ENCODE peak calls at places on chromosomes 12 and 14, in ten cellular contexts. T, C, I, D, P, F, M, A, Z and G are unnamed samples.

GRCh38 chr12:9406564-9407424 is 198.6 kb upstream of the PZP start:
- DNase-seq in M (no peak), C (no peak), Z (no peak), P (no peak), F (no peak), A (no peak), D (no peak), I (no peak), T (no peak), G (no peak)

GRCh38 chr14:74018029-74018703 is 922 bp downstream of the ENTPD5 start:
- DNase-seq in D (no peak), T (no peak), I (peak), A (no peak), M (peak), F (peak), P (peak), C (no peak), Z (no peak), G (no peak)

GRCh38 chr12:118237908-118238307 is 102.0 kb downstream of the PEBP1 start:
- DNase-seq in T (no peak), D (no peak), C (no peak), A (no peak), M (peak), I (peak), F (peak), P (no peak), Z (no peak), G (no peak)

GRCh38 chr14:44283836-44284235 is 223.2 kb downstream of the FSCB start:
- DNase-seq in A (no peak), F (no peak), I (no peak), C (no peak), Z (no peak), D (no peak), T (no peak), P (no peak), M (no peak), G (no peak)

GRCh38 chr12:108633534-108634224 is at the start of gene SELPLG:
- DNase-seq in C (no peak), T (peak), Z (peak), F (no peak), A (no peak), D (peak), M (no peak), I (no peak), P (no peak), G (peak)

GRCh38 chr14:99023371-99023770 is 248.6 kb downstream of the BCL11B start:
- DNase-seq in Z (no peak), D (no peak), A (no peak), F (no peak), T (no peak), C (no peak), M (no peak), P (no peak), I (no peak), G (no peak)

GRCh38 chr12:128116537-128116936 is 150.4 kb upstream of the TMEM132C start:
- DNase-seq in A (no peak), Z (no peak), I (no peak), M (no peak), T (no peak), D (no peak), P (no peak), F (no peak), C (no peak), G (no peak)

GRCh38 chr12:106682594-106683234 is 91.8 kb upstream of the RIC8B start:
- DNase-seq in A (no peak), F (peak), I (no peak), D (no peak), Z (no peak), T (no peak), M (no peak), P (no peak), C (no peak), G (no peak)

GRCh38 chr14:52919971-52920370 is 30.9 kb downstream of the FERMT2 start:
- DNase-seq in P (peak), D (no peak), I (no peak), F (no peak), A (no peak), M (peak), C (no peak), Z (no peak), T (no peak), G (no peak)

GRCh38 chr12:50197297-50197727 is 30.1 kb upstream of the CERS5 start:
- DNase-seq in Z (no peak), D (no peak), P (no peak), F (no peak), I (no peak), C (no peak), M (no peak), A (no peak), T (no peak), G (no peak)

GRCh38 chr12:121295123-121295745 is 1.3 kb downstream of the CAMKK2 start:
- DNase-seq in T (no peak), M (no peak), D (no peak), P (no peak), C (no peak), A (no peak), F (no peak), Z (peak), I (no peak), G (no peak)

GRCh38 chr12:53963005-53963404 is 8.3 kb downstream of the HOXC12 start:
- DNase-seq in Z (no peak), T (no peak), C (no peak), P (no peak), M (no peak), F (no peak), D (no peak), I (no peak), A (no peak), G (no peak)

GRCh38 chr14:29140059-29140458 is 373.5 kb downstream of the FOXG1 start:
- DNase-seq in D (no peak), M (no peak), Z (no peak), I (no peak), A (no peak), T (no peak), P (no peak), F (no peak), C (no peak), G (no peak)

GRCh38 chr14:58104808-58105207 is 47.2 kb downstream of the ARMH4 start:
- DNase-seq in P (peak), A (no peak), M (peak), Z (no peak), D (no peak), I (peak), T (no peak), F (peak), C (no peak), G (no peak)

GRCh38 chr12:46549527-46550265 is 177.1 kb upstream of the SLC38A2 start:
- DNase-seq in A (no peak), P (peak), Z (no peak), F (peak), I (no peak), C (no peak), D (no peak), M (peak), T (no peak), G (no peak)

GRCh38 chr14:72243309-72243708 is 311.1 kb downstream of the RGS6 start:
- DNase-seq in P (no peak), I (no peak), M (no peak), Z (no peak), A (no peak), T (no peak), D (no peak), C (no peak), F (no peak), G (no peak)

GRCh38 chr14:105853089-105853906 is 326.9 kb downstream of the TMEM121 start:
- DNase-seq in C (peak), P (no peak), F (no peak), D (no peak), I (no peak), T (no peak), Z (peak), A (no peak), M (no peak), G (no peak)

GRCh38 chr12:10242539-10242938 is 29.9 kb downstream of the GABARAPL1 start:
- DNase-seq in D (no peak), P (no peak), T (no peak), C (no peak), Z (no peak), I (no peak), A (no peak), F (no peak), M (no peak), G (no peak)

GRCh38 chr12:124917135-124917840 is 2.8 kb upstream of the UBC start:
- DNase-seq in M (peak), D (peak), C (peak), F (peak), T (peak), P (peak), A (peak), I (peak), Z (peak), G (no peak)

GRCh38 chr12:98838282-98838681 is 193.2 kb downstream of the APAF1 start:
- DNase-seq in P (no peak), C (no peak), T (no peak), Z (no peak), D (no peak), A (no peak), I (peak), M (no peak), F (no peak), G (no peak)